ENCODE peak calls at places on chromosomes 5 and 9, in four cellular contexts. S, T, J and U are unnamed samples.

GRCh38 chr5:150489358-150490295 is 18.3 kb upstream of the NDST1 start:
- DNase-seq in T (no peak), J (no peak), S (no peak), U (no peak)

GRCh38 chr5:35274839-35275509 is 44.7 kb upstream of the PRLR start:
- DNase-seq in S (no peak), T (no peak), J (no peak), U (no peak)

GRCh38 chr9:36298566-36298965 is 40.3 kb upstream of the GNE start:
- DNase-seq in T (no peak), S (no peak), J (no peak), U (no peak)

GRCh38 chr9:76082062-76082461 is 191.6 kb downstream of the PCSK5 start:
- DNase-seq in S (no peak), T (no peak), J (no peak), U (no peak)

GRCh38 chr9:27853529-27853928 is 280.2 kb upstream of the C9orf72 start:
- DNase-seq in J (no peak), S (no peak), T (no peak), U (no peak)

GRCh38 chr5:72018158-72018803 is 89.0 kb upstream of the MAP1B start:
- DNase-seq in J (peak), S (peak), T (peak), U (peak)

GRCh38 chr5:10860645-10861455 is 99.8 kb upstream of the DAP start:
- DNase-seq in S (no peak), T (no peak), J (no peak), U (no peak)

GRCh38 chr5:57185301-57185700 is 11.4 kb downstream of the GPBP1 start:
- DNase-seq in T (no peak), S (no peak), J (no peak), U (no peak)

GRCh38 chr5:10111575-10111974 is 138.1 kb downstream of the ATPSCKMT start:
- DNase-seq in J (peak), S (peak), T (peak), U (no peak)

GRCh38 chr9:108885643-108886348 is 23.7 kb downstream of the ACTL7A start:
- DNase-seq in T (peak), S (peak), J (peak), U (no peak)

GRCh38 chr5:74409166-74409706 is 231.3 kb downstream of the ENC1 start:
- DNase-seq in T (no peak), J (no peak), S (no peak), U (no peak)

GRCh38 chr5:143653256-143653655 is 158.7 kb upstream of the HMHB1 start:
- DNase-seq in S (no peak), J (no peak), T (no peak), U (no peak)
- TF ChIP-seq SRF in S (no peak), J (no peak), T (no peak), U (no peak)

DNA sequence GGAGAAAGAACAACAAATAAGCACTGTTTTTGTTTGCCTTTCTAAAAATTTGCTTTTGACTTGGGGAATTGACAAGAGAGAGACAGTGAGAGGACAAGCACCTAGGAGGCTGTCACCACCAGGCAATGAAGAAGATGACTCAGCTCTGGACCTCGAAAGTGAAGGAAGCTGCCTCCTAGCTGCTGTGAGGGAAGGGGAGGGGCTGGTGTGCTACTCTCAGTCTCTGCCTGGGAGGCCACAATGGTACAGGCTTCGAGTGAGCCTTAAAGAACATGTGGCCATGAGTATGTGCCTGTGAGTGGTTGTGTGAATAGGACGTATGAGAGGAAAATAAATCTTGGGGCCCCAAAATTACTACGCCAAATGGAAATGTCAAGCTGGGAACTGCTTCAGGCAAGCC is 7.1 kb upstream of the PLK2 start:
- DNase-seq in J (no peak), S (no peak), T (no peak), U (no peak)
- TF ChIP-seq FOSL1 in J (no peak), S (no peak), T (peak), U (no peak)

GRCh38 chr5:139839918-139840317 is 44.3 kb downstream of the PSD2 start:
- DNase-seq in S (no peak), J (no peak), T (no peak), U (no peak)

GRCh38 chr5:139841549-139841948 is 45.9 kb downstream of the PSD2 start:
- DNase-seq in T (no peak), J (no peak), S (no peak), U (no peak)

GRCh38 chr5:139843991-139844390 is 48.4 kb downstream of the PSD2 start:
- DNase-seq in T (no peak), S (no peak), J (no peak), U (no peak)

GRCh38 chr5:139844472-139845145 is 49.0 kb downstream of the PSD2 start:
- DNase-seq in T (peak), S (peak), J (peak), U (peak)

DNA sequence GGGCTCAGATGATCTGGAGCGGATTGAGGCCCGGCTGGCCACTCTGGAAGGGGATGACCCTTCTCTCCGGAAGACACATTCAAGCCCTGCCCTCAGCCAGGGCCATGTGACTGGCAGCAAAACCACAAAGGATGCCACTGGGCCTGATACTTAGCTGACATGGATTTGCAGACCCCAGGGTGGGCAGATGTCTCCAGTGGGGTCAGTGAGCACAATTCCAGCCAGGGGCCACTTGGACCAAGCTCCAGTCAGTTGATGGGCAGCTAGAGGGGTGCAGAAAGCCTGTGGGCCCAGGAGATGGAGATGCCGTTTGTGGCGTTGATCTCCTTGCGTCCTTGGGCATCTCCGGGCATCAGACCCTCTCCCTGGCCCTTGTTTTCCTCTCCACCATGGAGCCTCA is 46.7 kb downstream of the PSD2 start:
- DNase-seq in J (no peak), T (no peak), S (no peak), U (no peak)
- TF ChIP-seq SRF in J (no peak), T (no peak), S (no peak), U (no peak)

GRCh38 chr5:115100556-115100955 is 69.2 kb downstream of the TRIM36 start:
- DNase-seq in T (no peak), S (no peak), J (no peak), U (no peak)
- TF ChIP-seq FOSL1 in T (no peak), S (no peak), J (no peak), U (no peak)

DNA sequence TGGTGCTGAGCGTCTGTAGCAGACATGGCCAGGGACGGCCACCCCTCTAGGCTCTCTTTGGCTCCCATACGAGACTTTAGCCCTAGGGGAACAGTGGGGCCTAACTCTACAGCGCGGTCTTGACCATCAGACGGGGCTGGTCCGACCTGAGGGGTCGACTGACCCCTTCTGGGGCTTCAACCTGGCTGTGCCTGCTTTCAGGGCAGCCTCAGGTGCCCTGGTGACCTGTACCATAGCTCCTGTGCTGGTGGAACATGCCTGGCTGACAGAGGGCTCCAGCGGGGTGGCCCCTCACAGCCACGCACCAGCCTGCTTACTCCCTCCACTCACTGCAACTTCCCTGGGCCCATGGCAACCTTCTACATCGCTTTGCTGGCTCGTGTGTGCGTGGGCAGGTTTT is 423.4 kb upstream of the SEMA6A start:
- DNase-seq in J (no peak), T (no peak), S (no peak), U (no peak)
- TF ChIP-seq SRF in J (no peak), T (no peak), S (no peak), U (no peak)

GRCh38 chr9:14326264-14326826 is 12.4 kb upstream of the NFIB start:
- DNase-seq in J (no peak), T (no peak), S (no peak), U (no peak)
- TF ChIP-seq FOSL1 in J (no peak), T (no peak), S (no peak), U (no peak)

DNA sequence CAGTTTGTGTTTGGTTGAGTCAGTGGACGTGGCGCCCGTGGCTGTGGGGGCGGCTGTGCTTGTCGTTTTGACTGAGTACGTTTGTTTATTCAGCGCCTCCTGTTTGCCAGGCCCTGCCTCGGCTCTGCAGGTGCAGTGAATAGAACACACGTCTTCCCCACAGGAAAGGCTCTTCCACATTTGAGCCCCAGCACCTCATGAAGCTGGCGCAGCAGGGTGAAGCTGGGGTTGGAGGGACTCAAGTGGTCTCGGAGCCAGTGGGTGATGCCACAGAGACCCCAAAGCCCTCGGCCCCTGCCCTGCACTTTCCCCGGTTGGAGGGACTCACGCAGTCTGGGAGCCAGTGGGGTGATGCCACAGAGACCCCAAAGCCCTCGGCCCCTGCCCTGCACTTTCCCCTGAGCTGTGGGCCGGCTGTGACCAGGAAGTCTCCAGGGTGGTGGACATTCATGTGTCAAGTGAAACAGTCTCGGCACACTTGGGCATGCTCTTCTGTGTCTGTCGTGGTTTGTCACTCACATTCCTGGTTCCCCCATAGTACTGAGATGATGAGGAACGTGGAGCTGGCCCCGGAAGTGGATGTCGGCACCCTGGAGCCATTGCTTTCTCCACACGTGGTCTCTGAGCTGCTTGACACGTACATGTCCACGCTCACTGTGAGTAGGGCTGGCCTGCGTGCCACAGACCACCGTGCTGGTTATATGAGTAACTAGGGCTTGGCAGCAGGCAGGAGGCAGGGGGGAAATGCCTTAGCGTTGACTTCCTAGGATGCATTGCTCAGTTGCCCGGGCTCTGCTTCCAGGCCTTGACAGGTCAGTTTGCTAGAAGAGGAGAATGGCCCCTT is 13.6 kb downstream of the EXOC3 start:
- DNase-seq in S (no peak), J (no peak), T (no peak), U (no peak)
- TF ChIP-seq SRF in S (no peak), J (no peak), T (no peak), U (no peak)

GRCh38 chr9:109967651-109968331 is 187.8 kb downstream of the PALM2AKAP2 start:
- DNase-seq in T (no peak), S (no peak), J (no peak), U (no peak)
- TF ChIP-seq FOSL1 in T (no peak), S (no peak), J (no peak), U (no peak)